ENCODE peak calls at places on chromosomes 16 and 17, in seven cellular contexts. One of them, this sample, is unnamed.

GRCh38 chr17:82881900-82882714 is 42.3 kb upstream of the ZNF750 start:
- DNase-seq in prostate gland: no peak
- DNase-seq in HL-60: no peak
- DNase-seq in HFFc6: no peak
- DNase-seq in GM20000: no peak
- DNase-seq in Calu3: no peak
- DNase-seq in ovary: peak
- DNase-seq in this sample: no peak

GRCh38 chr17:20896153-20896649 is 146.6 kb downstream of the USP22 start:
- DNase-seq in HL-60: no peak
- DNase-seq in prostate gland: no peak
- DNase-seq in ovary: peak
- DNase-seq in HFFc6: no peak
- DNase-seq in Calu3: no peak
- DNase-seq in GM20000: no peak
- DNase-seq in this sample: peak

GRCh38 chr17:19874256-19874655 is 6.5 kb upstream of the ULK2 start:
- DNase-seq in Calu3: no peak
- DNase-seq in GM20000: no peak
- DNase-seq in HFFc6: no peak
- DNase-seq in ovary: no peak
- DNase-seq in HL-60: no peak
- DNase-seq in prostate gland: no peak
- DNase-seq in this sample: no peak

GRCh38 chr17:29570521-29570920 is 2.0 kb downstream of the TP53I13 start:
- DNase-seq in HL-60: no peak
- DNase-seq in HFFc6: no peak
- DNase-seq in Calu3: no peak
- DNase-seq in GM20000: peak
- DNase-seq in prostate gland: no peak
- DNase-seq in ovary: peak
- DNase-seq in this sample: peak

GRCh38 chr17:46003907-46004748 is 5.1 kb downstream of the STH start:
- DNase-seq in Calu3: peak
- DNase-seq in ovary: peak
- DNase-seq in HFFc6: no peak
- DNase-seq in HL-60: no peak
- DNase-seq in prostate gland: peak
- DNase-seq in GM20000: no peak
- DNase-seq in this sample: no peak

GRCh38 chr17:73748521-73748920 is 104.3 kb upstream of the SDK2 start:
- DNase-seq in ovary: no peak
- DNase-seq in prostate gland: no peak
- DNase-seq in Calu3: no peak
- DNase-seq in HL-60: no peak
- DNase-seq in HFFc6: no peak
- DNase-seq in GM20000: no peak
- DNase-seq in this sample: no peak

GRCh38 chr16:86757704-86758040 is 179.3 kb downstream of the FOXL1 start:
- DNase-seq in HFFc6: no peak
- DNase-seq in HL-60: no peak
- DNase-seq in Calu3: no peak
- DNase-seq in GM20000: no peak
- DNase-seq in prostate gland: no peak
- DNase-seq in ovary: no peak
- DNase-seq in this sample: no peak

GRCh38 chr17:20234266-20234665 is 225.1 kb downstream of the SPECC1 start:
- DNase-seq in HL-60: no peak
- DNase-seq in HFFc6: no peak
- DNase-seq in Calu3: no peak
- DNase-seq in prostate gland: no peak
- DNase-seq in GM20000: no peak
- DNase-seq in ovary: no peak
- DNase-seq in this sample: no peak

GRCh38 chr16:4607841-4608703 is 6.6 kb downstream of the UBALD1 start:
- DNase-seq in GM20000: no peak
- DNase-seq in HL-60: no peak
- DNase-seq in HFFc6: no peak
- DNase-seq in ovary: no peak
- DNase-seq in prostate gland: no peak
- DNase-seq in Calu3: no peak
- DNase-seq in this sample: no peak

GRCh38 chr16:14658063-14658462 is 25.3 kb downstream of the BFAR start:
- DNase-seq in GM20000: peak
- DNase-seq in HL-60: no peak
- DNase-seq in ovary: no peak
- DNase-seq in prostate gland: no peak
- DNase-seq in Calu3: no peak
- DNase-seq in HFFc6: no peak
- DNase-seq in this sample: no peak

GRCh38 chr17:4591529-4591928 is 7.2 kb downstream of the SMTNL2 start:
- DNase-seq in HL-60: no peak
- DNase-seq in ovary: peak
- DNase-seq in HFFc6: peak
- DNase-seq in prostate gland: no peak
- DNase-seq in GM20000: no peak
- DNase-seq in Calu3: no peak
- DNase-seq in this sample: no peak

GRCh38 chr17:68195667-68196393 is 52.0 kb upstream of the AMZ2 start:
- DNase-seq in Calu3: no peak
- DNase-seq in GM20000: no peak
- DNase-seq in ovary: no peak
- DNase-seq in HFFc6: no peak
- DNase-seq in prostate gland: no peak
- DNase-seq in HL-60: no peak
- DNase-seq in this sample: no peak

GRCh38 chr17:62712011-62712615 is 84.6 kb downstream of the MRC2 start:
- DNase-seq in GM20000: no peak
- DNase-seq in prostate gland: no peak
- DNase-seq in HFFc6: no peak
- DNase-seq in ovary: no peak
- DNase-seq in HL-60: no peak
- DNase-seq in Calu3: no peak
- DNase-seq in this sample: no peak

GRCh38 chr16:19523184-19523558 is 571 bp upstream of the CCP110 start:
- DNase-seq in HFFc6: no peak
- DNase-seq in ovary: no peak
- DNase-seq in GM20000: no peak
- DNase-seq in prostate gland: no peak
- DNase-seq in HL-60: no peak
- DNase-seq in Calu3: no peak
- DNase-seq in this sample: no peak

GRCh38 chr16:70764632-70765031 is 36.3 kb downstream of the VAC14 start:
- DNase-seq in prostate gland: no peak
- DNase-seq in HL-60: no peak
- DNase-seq in GM20000: no peak
- DNase-seq in ovary: no peak
- DNase-seq in Calu3: no peak
- DNase-seq in HFFc6: no peak
- DNase-seq in this sample: no peak

GRCh38 chr16:81832801-81833547 is 53.9 kb downstream of the PLCG2 start:
- DNase-seq in HL-60: peak
- DNase-seq in ovary: no peak
- DNase-seq in Calu3: no peak
- DNase-seq in prostate gland: no peak
- DNase-seq in GM20000: no peak
- DNase-seq in HFFc6: no peak
- DNase-seq in this sample: no peak

GRCh38 chr16:50154369-50154947 is 1.4 kb downstream of the TENT4B start:
- DNase-seq in ovary: no peak
- DNase-seq in HFFc6: no peak
- DNase-seq in GM20000: peak
- DNase-seq in prostate gland: no peak
- DNase-seq in Calu3: no peak
- DNase-seq in HL-60: no peak
- DNase-seq in this sample: no peak

GRCh38 chr16:74723224-74723623 is 22.6 kb upstream of the MLKL start:
- DNase-seq in HFFc6: no peak
- DNase-seq in HL-60: no peak
- DNase-seq in ovary: no peak
- DNase-seq in Calu3: no peak
- DNase-seq in prostate gland: no peak
- DNase-seq in GM20000: no peak
- DNase-seq in this sample: no peak

GRCh38 chr17:28133562-28133970 is 91.1 kb downstream of the NLK start:
- DNase-seq in HL-60: no peak
- DNase-seq in HFFc6: peak
- DNase-seq in prostate gland: no peak
- DNase-seq in Calu3: no peak
- DNase-seq in ovary: no peak
- DNase-seq in GM20000: no peak
- DNase-seq in this sample: no peak

GRCh38 chr17:8954339-8954738 is 11.2 kb downstream of the PIK3R5 start:
- DNase-seq in ovary: no peak
- DNase-seq in HL-60: peak
- DNase-seq in Calu3: no peak
- DNase-seq in prostate gland: no peak
- DNase-seq in GM20000: peak
- DNase-seq in HFFc6: no peak
- DNase-seq in this sample: no peak

GRCh38 chr17:27457405-27457730 is 1.1 kb downstream of the KSR1 start:
- DNase-seq in HFFc6: no peak
- DNase-seq in ovary: no peak
- DNase-seq in GM20000: no peak
- DNase-seq in Calu3: no peak
- DNase-seq in HL-60: no peak
- DNase-seq in prostate gland: no peak
- DNase-seq in this sample: no peak

DNA sequence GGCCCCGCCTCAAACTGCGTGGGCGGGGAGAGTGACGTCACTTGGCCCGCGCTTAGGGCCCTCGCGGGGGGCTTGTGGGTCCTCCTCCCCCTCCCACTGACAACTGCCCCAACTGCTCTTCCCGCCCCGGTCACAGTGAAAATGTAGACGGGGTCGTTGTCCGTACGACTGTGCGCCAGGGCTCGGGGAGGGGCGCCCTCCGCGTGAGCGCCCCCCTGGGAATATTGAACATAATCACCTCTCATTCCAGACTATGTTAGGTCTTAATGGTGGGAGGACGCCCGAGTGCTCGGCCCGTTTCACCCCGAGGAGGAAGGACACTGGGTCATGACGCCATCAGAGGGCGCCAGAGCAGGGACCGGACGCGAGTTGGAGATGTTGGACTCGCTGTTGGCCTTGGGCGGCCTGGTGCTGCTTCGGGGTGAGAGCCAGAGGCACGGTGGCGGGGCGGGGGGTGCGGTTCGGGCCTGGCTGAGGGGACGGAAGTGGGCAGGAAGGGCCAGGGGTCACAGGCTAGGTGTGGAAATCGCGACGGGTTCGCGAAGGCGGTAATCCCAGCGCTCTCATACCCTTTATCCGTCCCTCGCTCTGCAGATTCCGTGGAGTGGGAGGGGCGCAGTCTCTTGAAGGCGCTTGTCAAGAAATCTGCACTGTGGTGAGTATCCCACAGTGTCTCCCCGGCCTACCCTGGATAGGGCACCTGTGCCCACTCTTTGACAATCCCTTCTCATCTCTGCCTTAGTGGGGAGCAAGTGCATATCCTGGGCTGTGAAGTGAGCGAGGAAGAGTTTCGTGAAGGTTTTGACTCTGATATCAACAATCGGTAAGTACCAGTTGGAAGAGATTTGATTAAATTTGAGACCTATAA is at the start of gene ELP5:
- DNase-seq in prostate gland: peak
- DNase-seq in Calu3: peak
- DNase-seq in ovary: peak
- DNase-seq in GM20000: peak
- DNase-seq in HFFc6: peak
- DNase-seq in HL-60: peak
- DNase-seq in this sample: peak
- TF ChIP-seq CTCF in prostate gland: no peak
- TF ChIP-seq CTCF in Calu3: no peak
- TF ChIP-seq CTCF in ovary: no peak
- TF ChIP-seq CTCF in GM20000: peak
- TF ChIP-seq CTCF in HFFc6: peak
- TF ChIP-seq CTCF in HL-60: no peak
- TF ChIP-seq CTCF in this sample: no peak

GRCh38 chr16:89815639-89816348 is 653 bp downstream of the FANCA start:
- DNase-seq in HFFc6: no peak
- DNase-seq in HL-60: no peak
- DNase-seq in Calu3: peak
- DNase-seq in prostate gland: no peak
- DNase-seq in GM20000: peak
- DNase-seq in ovary: no peak
- DNase-seq in this sample: no peak

GRCh38 chr16:89808453-89808939 is 8.0 kb downstream of the FANCA start:
- DNase-seq in prostate gland: no peak
- DNase-seq in HFFc6: no peak
- DNase-seq in HL-60: no peak
- DNase-seq in ovary: no peak
- DNase-seq in Calu3: no peak
- DNase-seq in GM20000: no peak
- DNase-seq in this sample: no peak

GRCh38 chr16:89805136-89805905 is 11.1 kb downstream of the FANCA start:
- DNase-seq in HFFc6: peak
- DNase-seq in prostate gland: no peak
- DNase-seq in GM20000: no peak
- DNase-seq in ovary: no peak
- DNase-seq in HL-60: no peak
- DNase-seq in Calu3: no peak
- DNase-seq in this sample: no peak

DNA sequence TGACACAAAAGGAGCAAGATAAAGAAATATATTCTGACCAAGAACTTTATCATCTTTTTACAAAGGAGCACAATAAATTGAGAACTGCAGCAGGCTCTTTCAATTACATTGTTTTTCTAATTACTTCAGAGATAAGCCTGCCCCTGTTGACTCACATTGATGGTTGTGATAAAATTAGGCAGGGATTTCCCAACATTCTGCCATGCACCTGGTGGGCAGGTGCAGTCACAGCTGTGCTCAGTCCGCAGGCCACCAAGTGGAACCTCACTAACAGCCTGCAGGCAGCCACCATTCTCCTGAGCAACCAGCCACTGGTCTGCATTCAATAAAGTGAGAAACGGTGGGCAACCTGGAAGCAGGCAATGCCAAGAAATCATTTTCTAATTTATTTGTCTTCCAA is 5.1 kb downstream of the FANCA start:
- DNase-seq in HL-60: no peak
- DNase-seq in GM20000: no peak
- DNase-seq in HFFc6: no peak
- DNase-seq in prostate gland: no peak
- DNase-seq in Calu3: no peak
- DNase-seq in ovary: no peak
- DNase-seq in this sample: no peak
- TF ChIP-seq CTCF in HL-60: no peak
- TF ChIP-seq CTCF in GM20000: no peak
- TF ChIP-seq CTCF in HFFc6: no peak
- TF ChIP-seq CTCF in prostate gland: no peak
- TF ChIP-seq CTCF in Calu3: no peak
- TF ChIP-seq CTCF in ovary: no peak
- TF ChIP-seq CTCF in this sample: no peak

GRCh38 chr16:88672776-88673175 is 9.9 kb upstream of the MVD start:
- DNase-seq in HL-60: no peak
- DNase-seq in ovary: no peak
- DNase-seq in GM20000: no peak
- DNase-seq in Calu3: no peak
- DNase-seq in prostate gland: no peak
- DNase-seq in HFFc6: no peak
- DNase-seq in this sample: no peak
- TF ChIP-seq CTCF in HL-60: no peak
- TF ChIP-seq CTCF in ovary: no peak
- TF ChIP-seq CTCF in GM20000: no peak
- TF ChIP-seq CTCF in Calu3: no peak
- TF ChIP-seq CTCF in prostate gland: no peak
- TF ChIP-seq CTCF in HFFc6: peak
- TF ChIP-seq CTCF in this sample: no peak

GRCh38 chr17:70168044-70168978 is 1.0 kb upstream of the KCNJ2 start:
- DNase-seq in ovary: peak
- DNase-seq in Calu3: peak
- DNase-seq in HL-60: no peak
- DNase-seq in prostate gland: peak
- DNase-seq in HFFc6: no peak
- DNase-seq in GM20000: peak
- DNase-seq in this sample: no peak
- TF ChIP-seq CTCF in ovary: peak
- TF ChIP-seq CTCF in Calu3: no peak
- TF ChIP-seq CTCF in HL-60: peak
- TF ChIP-seq CTCF in prostate gland: peak
- TF ChIP-seq CTCF in HFFc6: peak
- TF ChIP-seq CTCF in GM20000: peak
- TF ChIP-seq CTCF in this sample: no peak

This sample was measured in coronary artery.